ENCODE peak calls at places on chromosomes 1 and 21, in seven cellular contexts. One of them, this sample, is unnamed.

GRCh38 chr1:183218981-183219621 is 33.0 kb downstream of the LAMC2 start:
- DNase-seq in activated CD4-positive, alpha-beta T cell treated with anti-CD3 and anti-CD28 coated beads, Interleukin-2, amount 50 U/mL, for 1 hour: peak
- DNase-seq in HuH-7: no peak
- DNase-seq in EH: peak
- DNase-seq in stimulated activated CD8-positive, alpha-beta memory T cell treated with anti-CD3 and anti-CD28 coated beads, Interleukin-2, amount 100 ng/mL, for 48 hours: no peak
- DNase-seq in skeletal muscle cell: no peak
- DNase-seq in NCI-H1105: peak
- DNase-seq in this sample: no peak

GRCh38 chr1:206117151-206117948 is at the start of gene AVPR1B:
- DNase-seq in stimulated activated CD8-positive, alpha-beta memory T cell treated with anti-CD3 and anti-CD28 coated beads, Interleukin-2, amount 100 ng/mL, for 48 hours: peak
- DNase-seq in NCI-H1105: peak
- DNase-seq in EH: peak
- DNase-seq in activated CD4-positive, alpha-beta T cell treated with anti-CD3 and anti-CD28 coated beads, Interleukin-2, amount 50 U/mL, for 1 hour: no peak
- DNase-seq in HuH-7: peak
- DNase-seq in skeletal muscle cell: no peak
- DNase-seq in this sample: peak

GRCh38 chr1:94067196-94067595 is 53.8 kb downstream of the ABCA4 start:
- DNase-seq in NCI-H1105: no peak
- DNase-seq in activated CD4-positive, alpha-beta T cell treated with anti-CD3 and anti-CD28 coated beads, Interleukin-2, amount 50 U/mL, for 1 hour: no peak
- DNase-seq in skeletal muscle cell: peak
- DNase-seq in HuH-7: no peak
- DNase-seq in stimulated activated CD8-positive, alpha-beta memory T cell treated with anti-CD3 and anti-CD28 coated beads, Interleukin-2, amount 100 ng/mL, for 48 hours: no peak
- DNase-seq in EH: peak
- DNase-seq in this sample: no peak

GRCh38 chr1:54326577-54327385 is 79.4 kb downstream of the SSBP3 start:
- DNase-seq in NCI-H1105: no peak
- DNase-seq in HuH-7: no peak
- DNase-seq in stimulated activated CD8-positive, alpha-beta memory T cell treated with anti-CD3 and anti-CD28 coated beads, Interleukin-2, amount 100 ng/mL, for 48 hours: no peak
- DNase-seq in activated CD4-positive, alpha-beta T cell treated with anti-CD3 and anti-CD28 coated beads, Interleukin-2, amount 50 U/mL, for 1 hour: no peak
- DNase-seq in skeletal muscle cell: no peak
- DNase-seq in EH: no peak
- DNase-seq in this sample: no peak

GRCh38 chr1:242147096-242147976 is 148.4 kb upstream of the MAP1LC3C start:
- DNase-seq in stimulated activated CD8-positive, alpha-beta memory T cell treated with anti-CD3 and anti-CD28 coated beads, Interleukin-2, amount 100 ng/mL, for 48 hours: no peak
- DNase-seq in HuH-7: no peak
- DNase-seq in skeletal muscle cell: no peak
- DNase-seq in EH: no peak
- DNase-seq in NCI-H1105: no peak
- DNase-seq in activated CD4-positive, alpha-beta T cell treated with anti-CD3 and anti-CD28 coated beads, Interleukin-2, amount 50 U/mL, for 1 hour: no peak
- DNase-seq in this sample: no peak

GRCh38 chr1:24704411-24705259 is 40.6 kb upstream of the CLIC4 start:
- DNase-seq in HuH-7: no peak
- DNase-seq in stimulated activated CD8-positive, alpha-beta memory T cell treated with anti-CD3 and anti-CD28 coated beads, Interleukin-2, amount 100 ng/mL, for 48 hours: no peak
- DNase-seq in skeletal muscle cell: no peak
- DNase-seq in NCI-H1105: peak
- DNase-seq in activated CD4-positive, alpha-beta T cell treated with anti-CD3 and anti-CD28 coated beads, Interleukin-2, amount 50 U/mL, for 1 hour: no peak
- DNase-seq in EH: peak
- DNase-seq in this sample: no peak

GRCh38 chr21:29164330-29164942 is 34.0 kb downstream of the MAP3K7CL start:
- DNase-seq in activated CD4-positive, alpha-beta T cell treated with anti-CD3 and anti-CD28 coated beads, Interleukin-2, amount 50 U/mL, for 1 hour: no peak
- DNase-seq in stimulated activated CD8-positive, alpha-beta memory T cell treated with anti-CD3 and anti-CD28 coated beads, Interleukin-2, amount 100 ng/mL, for 48 hours: no peak
- DNase-seq in HuH-7: peak
- DNase-seq in EH: peak
- DNase-seq in skeletal muscle cell: no peak
- DNase-seq in NCI-H1105: peak
- DNase-seq in this sample: peak

GRCh38 chr1:204207136-204207616 is 6.6 kb downstream of the GOLT1A start:
- DNase-seq in skeletal muscle cell: no peak
- DNase-seq in stimulated activated CD8-positive, alpha-beta memory T cell treated with anti-CD3 and anti-CD28 coated beads, Interleukin-2, amount 100 ng/mL, for 48 hours: peak
- DNase-seq in EH: peak
- DNase-seq in NCI-H1105: peak
- DNase-seq in HuH-7: peak
- DNase-seq in activated CD4-positive, alpha-beta T cell treated with anti-CD3 and anti-CD28 coated beads, Interleukin-2, amount 50 U/mL, for 1 hour: peak
- DNase-seq in this sample: peak

GRCh38 chr1:164296172-164296571 is 262.8 kb upstream of the PBX1 start:
- DNase-seq in skeletal muscle cell: no peak
- DNase-seq in EH: no peak
- DNase-seq in HuH-7: no peak
- DNase-seq in NCI-H1105: no peak
- DNase-seq in stimulated activated CD8-positive, alpha-beta memory T cell treated with anti-CD3 and anti-CD28 coated beads, Interleukin-2, amount 100 ng/mL, for 48 hours: no peak
- DNase-seq in activated CD4-positive, alpha-beta T cell treated with anti-CD3 and anti-CD28 coated beads, Interleukin-2, amount 50 U/mL, for 1 hour: no peak
- DNase-seq in this sample: no peak

GRCh38 chr1:178037510-178038253 is 56.2 kb upstream of the RASAL2 start:
- DNase-seq in activated CD4-positive, alpha-beta T cell treated with anti-CD3 and anti-CD28 coated beads, Interleukin-2, amount 50 U/mL, for 1 hour: no peak
- DNase-seq in NCI-H1105: no peak
- DNase-seq in skeletal muscle cell: no peak
- DNase-seq in EH: peak
- DNase-seq in stimulated activated CD8-positive, alpha-beta memory T cell treated with anti-CD3 and anti-CD28 coated beads, Interleukin-2, amount 100 ng/mL, for 48 hours: no peak
- DNase-seq in HuH-7: peak
- DNase-seq in this sample: peak

GRCh38 chr1:22105611-22106207 is 37.2 kb downstream of the WNT4 start:
- DNase-seq in stimulated activated CD8-positive, alpha-beta memory T cell treated with anti-CD3 and anti-CD28 coated beads, Interleukin-2, amount 100 ng/mL, for 48 hours: no peak
- DNase-seq in skeletal muscle cell: peak
- DNase-seq in activated CD4-positive, alpha-beta T cell treated with anti-CD3 and anti-CD28 coated beads, Interleukin-2, amount 50 U/mL, for 1 hour: peak
- DNase-seq in EH: peak
- DNase-seq in NCI-H1105: peak
- DNase-seq in HuH-7: peak
- DNase-seq in this sample: peak

GRCh38 chr21:32184485-32184884 is 94.4 kb downstream of the MIS18A start:
- DNase-seq in NCI-H1105: no peak
- DNase-seq in HuH-7: no peak
- DNase-seq in EH: no peak
- DNase-seq in activated CD4-positive, alpha-beta T cell treated with anti-CD3 and anti-CD28 coated beads, Interleukin-2, amount 50 U/mL, for 1 hour: no peak
- DNase-seq in stimulated activated CD8-positive, alpha-beta memory T cell treated with anti-CD3 and anti-CD28 coated beads, Interleukin-2, amount 100 ng/mL, for 48 hours: no peak
- DNase-seq in skeletal muscle cell: no peak
- DNase-seq in this sample: no peak

GRCh38 chr1:167229719-167230385 is 9.2 kb downstream of the POU2F1 start:
- DNase-seq in activated CD4-positive, alpha-beta T cell treated with anti-CD3 and anti-CD28 coated beads, Interleukin-2, amount 50 U/mL, for 1 hour: no peak
- DNase-seq in stimulated activated CD8-positive, alpha-beta memory T cell treated with anti-CD3 and anti-CD28 coated beads, Interleukin-2, amount 100 ng/mL, for 48 hours: no peak
- DNase-seq in HuH-7: no peak
- DNase-seq in skeletal muscle cell: no peak
- DNase-seq in NCI-H1105: no peak
- DNase-seq in EH: no peak
- DNase-seq in this sample: no peak

GRCh38 chr1:184036517-184036949 is 995 bp downstream of the COLGALT2 start:
- DNase-seq in NCI-H1105: no peak
- DNase-seq in skeletal muscle cell: no peak
- DNase-seq in activated CD4-positive, alpha-beta T cell treated with anti-CD3 and anti-CD28 coated beads, Interleukin-2, amount 50 U/mL, for 1 hour: no peak
- DNase-seq in EH: peak
- DNase-seq in stimulated activated CD8-positive, alpha-beta memory T cell treated with anti-CD3 and anti-CD28 coated beads, Interleukin-2, amount 100 ng/mL, for 48 hours: peak
- DNase-seq in HuH-7: peak
- DNase-seq in this sample: peak

GRCh38 chr1:10788592-10789006 is 7.8 kb downstream of the CASZ1 start:
- DNase-seq in HuH-7: peak
- DNase-seq in stimulated activated CD8-positive, alpha-beta memory T cell treated with anti-CD3 and anti-CD28 coated beads, Interleukin-2, amount 100 ng/mL, for 48 hours: no peak
- DNase-seq in EH: peak
- DNase-seq in activated CD4-positive, alpha-beta T cell treated with anti-CD3 and anti-CD28 coated beads, Interleukin-2, amount 50 U/mL, for 1 hour: no peak
- DNase-seq in skeletal muscle cell: no peak
- DNase-seq in NCI-H1105: no peak
- DNase-seq in this sample: no peak

GRCh38 chr21:43792406-43792805 is 3.0 kb downstream of the RRP1 start:
- DNase-seq in HuH-7: no peak
- DNase-seq in skeletal muscle cell: no peak
- DNase-seq in stimulated activated CD8-positive, alpha-beta memory T cell treated with anti-CD3 and anti-CD28 coated beads, Interleukin-2, amount 100 ng/mL, for 48 hours: no peak
- DNase-seq in EH: no peak
- DNase-seq in NCI-H1105: no peak
- DNase-seq in activated CD4-positive, alpha-beta T cell treated with anti-CD3 and anti-CD28 coated beads, Interleukin-2, amount 50 U/mL, for 1 hour: no peak
- DNase-seq in this sample: no peak

GRCh38 chr1:43266881-43267280 is 2.9 kb upstream of the TMEM125 start:
- DNase-seq in skeletal muscle cell: no peak
- DNase-seq in HuH-7: no peak
- DNase-seq in NCI-H1105: no peak
- DNase-seq in activated CD4-positive, alpha-beta T cell treated with anti-CD3 and anti-CD28 coated beads, Interleukin-2, amount 50 U/mL, for 1 hour: no peak
- DNase-seq in EH: no peak
- DNase-seq in stimulated activated CD8-positive, alpha-beta memory T cell treated with anti-CD3 and anti-CD28 coated beads, Interleukin-2, amount 100 ng/mL, for 48 hours: no peak
- DNase-seq in this sample: no peak

GRCh38 chr1:56584910-56585528 is 5.7 kb upstream of the PLPP3 start:
- DNase-seq in stimulated activated CD8-positive, alpha-beta memory T cell treated with anti-CD3 and anti-CD28 coated beads, Interleukin-2, amount 100 ng/mL, for 48 hours: no peak
- DNase-seq in HuH-7: peak
- DNase-seq in EH: peak
- DNase-seq in activated CD4-positive, alpha-beta T cell treated with anti-CD3 and anti-CD28 coated beads, Interleukin-2, amount 50 U/mL, for 1 hour: no peak
- DNase-seq in skeletal muscle cell: no peak
- DNase-seq in NCI-H1105: peak
- DNase-seq in this sample: peak

GRCh38 chr21:29904359-29905282 is 35.2 kb downstream of the GRIK1 start:
- DNase-seq in HuH-7: peak
- DNase-seq in NCI-H1105: no peak
- DNase-seq in stimulated activated CD8-positive, alpha-beta memory T cell treated with anti-CD3 and anti-CD28 coated beads, Interleukin-2, amount 100 ng/mL, for 48 hours: no peak
- DNase-seq in EH: no peak
- DNase-seq in activated CD4-positive, alpha-beta T cell treated with anti-CD3 and anti-CD28 coated beads, Interleukin-2, amount 50 U/mL, for 1 hour: no peak
- DNase-seq in skeletal muscle cell: peak
- DNase-seq in this sample: no peak

GRCh38 chr1:100713636-100714035 is 5.9 kb upstream of the VCAM1 start:
- DNase-seq in NCI-H1105: no peak
- DNase-seq in skeletal muscle cell: no peak
- DNase-seq in HuH-7: no peak
- DNase-seq in EH: peak
- DNase-seq in activated CD4-positive, alpha-beta T cell treated with anti-CD3 and anti-CD28 coated beads, Interleukin-2, amount 50 U/mL, for 1 hour: no peak
- DNase-seq in stimulated activated CD8-positive, alpha-beta memory T cell treated with anti-CD3 and anti-CD28 coated beads, Interleukin-2, amount 100 ng/mL, for 48 hours: no peak
- DNase-seq in this sample: no peak

GRCh38 chr1:212037900-212038299 is 2.4 kb downstream of the DTL start:
- DNase-seq in HuH-7: no peak
- DNase-seq in stimulated activated CD8-positive, alpha-beta memory T cell treated with anti-CD3 and anti-CD28 coated beads, Interleukin-2, amount 100 ng/mL, for 48 hours: no peak
- DNase-seq in NCI-H1105: no peak
- DNase-seq in skeletal muscle cell: no peak
- DNase-seq in EH: no peak
- DNase-seq in activated CD4-positive, alpha-beta T cell treated with anti-CD3 and anti-CD28 coated beads, Interleukin-2, amount 50 U/mL, for 1 hour: no peak
- DNase-seq in this sample: no peak

GRCh38 chr1:160707171-160708109 is 4.2 kb downstream of the CD48 start:
- DNase-seq in activated CD4-positive, alpha-beta T cell treated with anti-CD3 and anti-CD28 coated beads, Interleukin-2, amount 50 U/mL, for 1 hour: no peak
- DNase-seq in skeletal muscle cell: no peak
- DNase-seq in stimulated activated CD8-positive, alpha-beta memory T cell treated with anti-CD3 and anti-CD28 coated beads, Interleukin-2, amount 100 ng/mL, for 48 hours: no peak
- DNase-seq in HuH-7: no peak
- DNase-seq in NCI-H1105: no peak
- DNase-seq in EH: no peak
- DNase-seq in this sample: no peak

GRCh38 chr1:195894411-195894810 is 713.8 kb downstream of the KCNT2 start:
- DNase-seq in NCI-H1105: no peak
- DNase-seq in EH: peak
- DNase-seq in stimulated activated CD8-positive, alpha-beta memory T cell treated with anti-CD3 and anti-CD28 coated beads, Interleukin-2, amount 100 ng/mL, for 48 hours: no peak
- DNase-seq in HuH-7: no peak
- DNase-seq in skeletal muscle cell: peak
- DNase-seq in activated CD4-positive, alpha-beta T cell treated with anti-CD3 and anti-CD28 coated beads, Interleukin-2, amount 50 U/mL, for 1 hour: no peak
- DNase-seq in this sample: no peak

GRCh38 chr1:44423706-44424546 is 18.9 kb downstream of the RNF220 start:
- DNase-seq in HuH-7: no peak
- DNase-seq in skeletal muscle cell: no peak
- DNase-seq in NCI-H1105: no peak
- DNase-seq in EH: peak
- DNase-seq in activated CD4-positive, alpha-beta T cell treated with anti-CD3 and anti-CD28 coated beads, Interleukin-2, amount 50 U/mL, for 1 hour: no peak
- DNase-seq in stimulated activated CD8-positive, alpha-beta memory T cell treated with anti-CD3 and anti-CD28 coated beads, Interleukin-2, amount 100 ng/mL, for 48 hours: no peak
- DNase-seq in this sample: no peak

GRCh38 chr1:109930252-109930993 is 19.8 kb downstream of the CSF1 start:
- DNase-seq in skeletal muscle cell: no peak
- DNase-seq in NCI-H1105: no peak
- DNase-seq in activated CD4-positive, alpha-beta T cell treated with anti-CD3 and anti-CD28 coated beads, Interleukin-2, amount 50 U/mL, for 1 hour: no peak
- DNase-seq in HuH-7: no peak
- DNase-seq in EH: no peak
- DNase-seq in stimulated activated CD8-positive, alpha-beta memory T cell treated with anti-CD3 and anti-CD28 coated beads, Interleukin-2, amount 100 ng/mL, for 48 hours: no peak
- DNase-seq in this sample: no peak

GRCh38 chr1:43881415-43881814 is 52.2 kb upstream of the ARTN start:
- DNase-seq in EH: no peak
- DNase-seq in skeletal muscle cell: no peak
- DNase-seq in HuH-7: no peak
- DNase-seq in activated CD4-positive, alpha-beta T cell treated with anti-CD3 and anti-CD28 coated beads, Interleukin-2, amount 50 U/mL, for 1 hour: no peak
- DNase-seq in stimulated activated CD8-positive, alpha-beta memory T cell treated with anti-CD3 and anti-CD28 coated beads, Interleukin-2, amount 100 ng/mL, for 48 hours: no peak
- DNase-seq in NCI-H1105: no peak
- DNase-seq in this sample: no peak

GRCh38 chr1:150429805-150430204 is 57.4 kb upstream of the TARS2 start:
- DNase-seq in NCI-H1105: no peak
- DNase-seq in activated CD4-positive, alpha-beta T cell treated with anti-CD3 and anti-CD28 coated beads, Interleukin-2, amount 50 U/mL, for 1 hour: no peak
- DNase-seq in HuH-7: no peak
- DNase-seq in skeletal muscle cell: no peak
- DNase-seq in EH: peak
- DNase-seq in stimulated activated CD8-positive, alpha-beta memory T cell treated with anti-CD3 and anti-CD28 coated beads, Interleukin-2, amount 100 ng/mL, for 48 hours: no peak
- DNase-seq in this sample: peak

GRCh38 chr1:10651377-10651776 is 145.1 kb downstream of the CASZ1 start:
- DNase-seq in stimulated activated CD8-positive, alpha-beta memory T cell treated with anti-CD3 and anti-CD28 coated beads, Interleukin-2, amount 100 ng/mL, for 48 hours: no peak
- DNase-seq in NCI-H1105: no peak
- DNase-seq in HuH-7: no peak
- DNase-seq in skeletal muscle cell: no peak
- DNase-seq in EH: no peak
- DNase-seq in activated CD4-positive, alpha-beta T cell treated with anti-CD3 and anti-CD28 coated beads, Interleukin-2, amount 50 U/mL, for 1 hour: no peak
- DNase-seq in this sample: no peak

GRCh38 chr1:40270152-40270834 is 12.3 kb downstream of the ZMPSTE24 start:
- DNase-seq in stimulated activated CD8-positive, alpha-beta memory T cell treated with anti-CD3 and anti-CD28 coated beads, Interleukin-2, amount 100 ng/mL, for 48 hours: no peak
- DNase-seq in EH: peak
- DNase-seq in activated CD4-positive, alpha-beta T cell treated with anti-CD3 and anti-CD28 coated beads, Interleukin-2, amount 50 U/mL, for 1 hour: no peak
- DNase-seq in skeletal muscle cell: no peak
- DNase-seq in HuH-7: no peak
- DNase-seq in NCI-H1105: no peak
- DNase-seq in this sample: no peak

GRCh38 chr1:228459091-228459993 is 27.8 kb upstream of the RNF187 start:
- DNase-seq in HuH-7: peak
- DNase-seq in stimulated activated CD8-positive, alpha-beta memory T cell treated with anti-CD3 and anti-CD28 coated beads, Interleukin-2, amount 100 ng/mL, for 48 hours: peak
- DNase-seq in activated CD4-positive, alpha-beta T cell treated with anti-CD3 and anti-CD28 coated beads, Interleukin-2, amount 50 U/mL, for 1 hour: peak
- DNase-seq in NCI-H1105: no peak
- DNase-seq in skeletal muscle cell: no peak
- DNase-seq in EH: peak
- DNase-seq in this sample: peak

GRCh38 chr1:5739561-5740078 is 252.6 kb downstream of the NPHP4 start:
- DNase-seq in HuH-7: no peak
- DNase-seq in skeletal muscle cell: no peak
- DNase-seq in EH: no peak
- DNase-seq in NCI-H1105: no peak
- DNase-seq in stimulated activated CD8-positive, alpha-beta memory T cell treated with anti-CD3 and anti-CD28 coated beads, Interleukin-2, amount 100 ng/mL, for 48 hours: no peak
- DNase-seq in activated CD4-positive, alpha-beta T cell treated with anti-CD3 and anti-CD28 coated beads, Interleukin-2, amount 50 U/mL, for 1 hour: no peak
- DNase-seq in this sample: no peak

GRCh38 chr1:93463960-93464359 is 16.0 kb downstream of the FNBP1L start:
- DNase-seq in HuH-7: no peak
- DNase-seq in NCI-H1105: no peak
- DNase-seq in stimulated activated CD8-positive, alpha-beta memory T cell treated with anti-CD3 and anti-CD28 coated beads, Interleukin-2, amount 100 ng/mL, for 48 hours: no peak
- DNase-seq in skeletal muscle cell: no peak
- DNase-seq in activated CD4-positive, alpha-beta T cell treated with anti-CD3 and anti-CD28 coated beads, Interleukin-2, amount 50 U/mL, for 1 hour: no peak
- DNase-seq in EH: peak
- DNase-seq in this sample: no peak

This sample was measured in HEK293T.